ENCODE peak calls at places on chromosomes 3 and 15, in eight cellular contexts. H, Z, E, S, F, Q, B and T are unnamed samples.

GRCh38 chr3:59444293-59444671 is 394.5 kb upstream of the CFAP20DC start:
- DNase-seq in E (no peak), F (no peak), S (no peak), H (no peak), B (no peak), Q (no peak), Z (no peak), T (no peak)

GRCh38 chr15:80929689-80930088 is 59.9 kb downstream of the MESD start:
- DNase-seq in Q (no peak), B (no peak), S (no peak), Z (no peak), F (no peak), H (no peak), E (no peak), T (no peak)

GRCh38 chr15:70486451-70487379 is 276.6 kb downstream of the UACA start:
- DNase-seq in E (no peak), Q (peak; percentile 87), S (peak; percentile 98), H (no peak), F (no peak), B (peak; percentile 74), Z (no peak), T (no peak)

GRCh38 chr3:59730608-59731007 is 680.8 kb upstream of the CFAP20DC start:
- DNase-seq in Z (no peak), B (no peak), E (no peak), H (no peak), F (no peak), Q (no peak), S (no peak), T (no peak)

GRCh38 chr3:113258311-113258710 is 47.0 kb downstream of the BOC start:
- DNase-seq in Q (no peak), S (no peak), E (no peak), Z (no peak), H (no peak), F (no peak), B (no peak), T (no peak)

GRCh38 chr15:40310001-40310959 is 2.5 kb upstream of the PLCB2 start:
- DNase-seq in E (no peak), Z (peak; percentile 48), S (peak; percentile 63), Q (peak; percentile 81), H (peak; percentile 68), B (no peak), F (peak; percentile 77), T (no peak)

GRCh38 chr3:131789188-131789587 is 245.6 kb downstream of the CPNE4 start:
- DNase-seq in Q (no peak), F (no peak), H (no peak), B (no peak), S (no peak), E (no peak), Z (no peak), T (no peak)

GRCh38 chr3:24687646-24688045 is 193.0 kb upstream of the THRB start:
- DNase-seq in F (no peak), E (no peak), Z (no peak), B (no peak), Q (no peak), H (no peak), S (no peak), T (no peak)

GRCh38 chr3:50264964-50265485 is 3.9 kb upstream of the SEMA3B start:
- DNase-seq in S (no peak), B (no peak), F (no peak), Q (no peak), E (no peak), Z (no peak), H (no peak), T (no peak)

GRCh38 chr15:63189955-63190691 is 717 bp downstream of the RAB8B start:
- DNase-seq in B (no peak), E (no peak), F (no peak), S (no peak), Q (no peak), H (no peak), Z (no peak), T (no peak)

GRCh38 chr3:98657429-98657828 is 64.0 kb upstream of the CPOX start:
- DNase-seq in Z (peak; percentile 5), H (peak; percentile 71), F (peak; percentile 41), B (no peak), E (no peak), S (no peak), Q (no peak), T (no peak)

GRCh38 chr15:58329781-58330467 is 101.9 kb upstream of the LIPC start:
- DNase-seq in F (no peak), B (no peak), S (peak; percentile 72), Q (no peak), Z (no peak), E (no peak), H (peak; percentile 67), T (no peak)

GRCh38 chr3:182843478-182843877 is 50.2 kb downstream of the ATP11B start:
- DNase-seq in Z (no peak), S (no peak), B (no peak), E (no peak), H (no peak), Q (no peak), F (no peak), T (no peak)